ENCODE peak calls at places on chromosomes 11 and 22, in seven cellular contexts. O is fibroblast of mammary gland, H is heart left ventricle, J is brain microvascular endothelial cell, F is OCI-LY7, C is NB4, G is lower lobe of right lung. R is an unnamed sample.

GRCh38 chr11:8081591-8082021 is 595 bp downstream of the TUB start:
- DNase-seq in O (no peak), H (no peak), J (no peak), F (no peak), C (no peak), G (no peak), R (no peak)

GRCh38 chr11:11988862-11989261 is 19.6 kb downstream of the DKK3 start:
- DNase-seq in O (no peak), H (no peak), J (no peak), F (no peak), C (no peak), G (no peak), R (no peak)

GRCh38 chr22:40401532-40401931 is 31.1 kb downstream of the SGSM3 start:
- DNase-seq in O (no peak), H (no peak), J (no peak), F (no peak), C (peak; percentile 51), G (peak; percentile 27), R (no peak)

GRCh38 chr22:20491346-20491745 is 4.2 kb downstream of the KLHL22 start:
- DNase-seq in O (no peak), H (no peak), J (no peak), F (no peak), C (no peak), G (no peak), R (peak; percentile 8)

GRCh38 chr11:76690736-76691135 is 20.2 kb upstream of the LRRC32 start:
- DNase-seq in O (peak; percentile 83), H (no peak), J (no peak), F (no peak), C (peak; percentile 37), G (no peak), R (no peak)

GRCh38 chr11:112784323-112785073 is 176.7 kb upstream of the NCAM1 start:
- DNase-seq in O (peak; percentile 28), H (peak; percentile 72), J (peak; percentile 0), F (no peak), C (no peak), G (no peak), R (peak; percentile 85)

GRCh38 chr11:92409347-92409746 is 184.7 kb downstream of the FAT3 start:
- DNase-seq in O (no peak), H (no peak), J (no peak), F (no peak), C (no peak), G (no peak), R (no peak)

GRCh38 chr11:134139873-134140331 is 71.0 kb downstream of the JAM3 start:
- DNase-seq in O (peak; percentile 86), H (peak; percentile 67), J (peak; percentile 81), F (peak; percentile 43), C (peak; percentile 78), G (no peak), R (no peak)

GRCh38 chr22:32005453-32005852 is 37.6 kb upstream of the SLC5A1 start:
- DNase-seq in O (peak; percentile 39), H (no peak), J (peak; percentile 45), F (no peak), C (no peak), G (no peak), R (no peak)

GRCh38 chr22:23088199-23088604 is 17.9 kb downstream of the GNAZ start:
- DNase-seq in O (no peak), H (no peak), J (no peak), F (no peak), C (no peak), G (no peak), R (no peak)

GRCh38 chr22:49206281-49206680 is 621.4 kb downstream of the BRD1 start:
- DNase-seq in O (no peak), H (no peak), J (no peak), F (no peak), C (no peak), G (no peak), R (no peak)

GRCh38 chr11:72962084-72962483 is 147.9 kb downstream of the ATG16L2 start:
- DNase-seq in O (peak; percentile 67), H (no peak), J (peak; percentile 31), F (no peak), C (peak; percentile 71), G (no peak), R (no peak)

GRCh38 chr22:19423906-19424500 is 7.5 kb downstream of the HIRA start:
- DNase-seq in O (no peak), H (no peak), J (no peak), F (no peak), C (peak; percentile 19), G (no peak), R (no peak)

GRCh38 chr11:118241191-118242098 is 10.7 kb downstream of the MPZL3 start:
- DNase-seq in O (no peak), H (peak; percentile 12), J (no peak), F (no peak), C (peak; percentile 87), G (peak; percentile 52), R (no peak)

GRCh38 chr11:7513210-7514098 is at the start of gene PPFIBP2:
- DNase-seq in O (peak; percentile 62), H (peak; percentile 86), J (peak; percentile 25), F (peak; percentile 86), C (peak; percentile 90), G (peak; percentile 88), R (peak; percentile 95)

GRCh38 chr22:20509344-20510047 is 2.1 kb downstream of the MED15 start:
- DNase-seq in O (peak; percentile 91), H (peak; percentile 87), J (peak; percentile 93), F (peak; percentile 42), C (peak; percentile 91), G (peak; percentile 80), R (peak; percentile 88)

GRCh38 chr11:10322830-10323792 is 18.2 kb downstream of the ADM start:
- DNase-seq in O (peak; percentile 94), H (peak; percentile 30), J (peak; percentile 86), F (peak; percentile 76), C (peak; percentile 74), G (no peak), R (no peak)

GRCh38 chr11:45266693-45267451 is 19.3 kb downstream of the SYT13 start:
- DNase-seq in O (no peak), H (no peak), J (no peak), F (peak; percentile 30), C (peak; percentile 46), G (no peak), R (no peak)

GRCh38 chr11:78840190-78840589 is 265.5 kb upstream of the NARS2 start:
- DNase-seq in O (peak; percentile 91), H (no peak), J (no peak), F (no peak), C (no peak), G (no peak), R (no peak)

GRCh38 chr22:40621309-40622151 is 15.0 kb downstream of the MRTFA start:
- DNase-seq in O (no peak), H (no peak), J (no peak), F (no peak), C (peak; percentile 32), G (no peak), R (no peak)

GRCh38 chr11:68470304-68470811 is 9.8 kb downstream of the PPP6R3 start:
- DNase-seq in O (no peak), H (peak; percentile 36), J (no peak), F (no peak), C (no peak), G (no peak), R (peak; percentile 53)

GRCh38 chr22:41448189-41448808 is 1.7 kb upstream of the TOB2 start:
- DNase-seq in O (peak; percentile 99), H (peak; percentile 97), J (peak; percentile 99), F (peak; percentile 97), C (peak; percentile 99), G (peak; percentile 96), R (peak; percentile 98)

GRCh38 chr11:3161309-3161708 is 3.8 kb downstream of the OSBPL5 start:
- DNase-seq in O (peak; percentile 69), H (no peak), J (no peak), F (no peak), C (no peak), G (peak; percentile 43), R (peak; percentile 81)
- H3K4me3 ChIP-seq in O (no peak overlapping the region), H (no peak overlapping the region), J (no peak overlapping the region), F (no peak overlapping the region), C (peak overlapping the region; percentile 91), G (peak overlapping the region; percentile 55), R (no peak overlapping the region)

GRCh38 chr11:61164610-61165424 is 3.6 kb upstream of the VPS37C start:
- DNase-seq in O (no peak), H (no peak), J (no peak), F (no peak), C (no peak), G (no peak), R (no peak)

GRCh38 chr11:61161190-61162091 is at the start of gene VPS37C:
- DNase-seq in O (peak; percentile 78), H (peak; percentile 87), J (peak; percentile 70), F (peak; percentile 92), C (peak; percentile 95), G (peak; percentile 94), R (peak; percentile 97)

GRCh38 chr11:61160487-61161189 is 588 bp downstream of the VPS37C start:
- DNase-seq in O (peak; percentile 20), H (no peak), J (no peak), F (no peak), C (no peak), G (no peak), R (no peak)

GRCh38 chr11:61163714-61164609 is 2.7 kb upstream of the VPS37C start:
- DNase-seq in O (no peak), H (no peak), J (no peak), F (no peak), C (peak; percentile 76), G (peak; percentile 60), R (no peak)

GRCh38 chr11:61162092-61162935 is 1.1 kb upstream of the VPS37C start:
- DNase-seq in O (peak; percentile 61), H (no peak), J (peak; percentile 23), F (peak; percentile 24), C (peak; percentile 58), G (no peak), R (no peak)
- H3K4me3 ChIP-seq in O (peak overlapping the region; percentile 75), H (peak overlapping the region; percentile 66), J (peak overlapping the region; percentile 69), F (peak overlapping the region; percentile 85), C (peak overlapping the region; percentile 75), G (peak overlapping the region; percentile 61), R (peak overlapping the region; percentile 89)

GRCh38 chr22:44546686-44547310 is 48.8 kb upstream of the RTL6 start:
- DNase-seq in O (no peak), H (no peak), J (no peak), F (no peak), C (no peak), G (no peak), R (no peak)
- H3K4me3 ChIP-seq in O (no peak overlapping the region), H (no peak overlapping the region), J (no peak overlapping the region), F (no peak overlapping the region), C (no peak overlapping the region), G (no peak overlapping the region), R (no peak overlapping the region)

GRCh38 chr22:24247011-24247507 is 2.2 kb upstream of the GGT5 start:
- DNase-seq in O (peak; percentile 40), H (no peak), J (no peak), F (no peak), C (no peak), G (no peak), R (no peak)
- H3K4me3 ChIP-seq in O (no peak overlapping the region), H (no peak overlapping the region), J (no peak overlapping the region), F (no peak overlapping the region), C (no peak overlapping the region), G (no peak overlapping the region), R (no peak overlapping the region)